ENCODE peak calls at places on chromosomes 4 and X, in seven cellular contexts. L, U, I, J, W, R and O are unnamed samples.

GRCh38 chr4:73871911-73872310 is 2.7 kb downstream of the CXCL1 start:
- DNase-seq in L (no peak), U (no peak), I (no peak), J (no peak), W (no peak), R (no peak), O (no peak)

GRCh38 chr4:76562851-76563803 is 128.1 kb downstream of the SHROOM3 start:
- DNase-seq in L (no peak), U (no peak), I (no peak), J (no peak), W (no peak), R (no peak), O (no peak)

GRCh38 chr4:150862829-150863228 is 152.3 kb downstream of the LRBA start:
- DNase-seq in L (no peak), U (no peak), I (peak), J (no peak), W (no peak), R (no peak), O (no peak)

GRCh38 chrX:39654952-39655351 is 442.8 kb downstream of the BCOR start:
- DNase-seq in L (no peak), U (no peak), I (no peak), J (no peak), W (no peak), R (no peak), O (no peak)

GRCh38 chr4:176186721-176187395 is 8.5 kb downstream of the SPATA4 start:
- DNase-seq in L (no peak), U (no peak), I (no peak), J (no peak), W (no peak), R (no peak), O (no peak)

GRCh38 chr4:92636038-92636825 is 332.5 kb downstream of the GRID2 start:
- DNase-seq in L (no peak), U (no peak), I (peak), J (no peak), W (no peak), R (no peak), O (no peak)

GRCh38 chr4:172088556-172088955 is 275.4 kb downstream of the GALNTL6 start:
- DNase-seq in L (no peak), U (no peak), I (no peak), J (no peak), W (no peak), R (no peak), O (no peak)

GRCh38 chrX:122583526-122583925 is 600.6 kb upstream of the GRIA3 start:
- DNase-seq in L (no peak), U (no peak), I (no peak), J (no peak), W (no peak), R (no peak), O (no peak)

GRCh38 chrX:143940119-143940518 is 56.2 kb downstream of the UBE2NL start:
- DNase-seq in L (no peak), U (no peak), I (no peak), J (no peak), W (no peak), R (no peak), O (no peak)

GRCh38 chr4:121216438-121216837 is 52.3 kb upstream of the TNIP3 start:
- DNase-seq in L (no peak), U (no peak), I (no peak), J (no peak), W (no peak), R (no peak), O (no peak)

GRCh38 chrX:153723351-153724251 is 586 bp downstream of the BCAP31 start:
- DNase-seq in L (peak), U (peak), I (peak), J (peak), W (no peak), R (no peak), O (peak)

GRCh38 chr4:56186808-56187523 is 200.3 kb downstream of the AASDH start:
- DNase-seq in L (no peak), U (no peak), I (no peak), J (no peak), W (no peak), R (no peak), O (no peak)

GRCh38 chr4:7693237-7693608 is 246.4 kb downstream of the AFAP1 start:
- DNase-seq in L (no peak), U (no peak), I (no peak), J (no peak), W (no peak), R (no peak), O (peak)

GRCh38 chr4:188691811-188692210 is 552.6 kb downstream of the TRIML1 start:
- DNase-seq in L (no peak), U (no peak), I (no peak), J (no peak), W (no peak), R (peak), O (no peak)

GRCh38 chr4:36310793-36311192 is 29.4 kb downstream of the DTHD1 start:
- DNase-seq in L (no peak), U (peak), I (peak), J (no peak), W (no peak), R (no peak), O (no peak)

GRCh38 chr4:153759407-153760226 is at the start of gene RNF175:
- DNase-seq in L (no peak), U (peak), I (peak), J (no peak), W (no peak), R (no peak), O (no peak)

GRCh38 chrX:107619836-107620235 is 8.5 kb upstream of the PRPS1 start:
- DNase-seq in L (no peak), U (no peak), I (no peak), J (no peak), W (no peak), R (no peak), O (no peak)

GRCh38 chr4:185592845-185593488 is 57.7 kb upstream of the PDLIM3 start:
- DNase-seq in L (no peak), U (no peak), I (no peak), J (no peak), W (no peak), R (no peak), O (no peak)

GRCh38 chrX:15863944-15864491 is 9.4 kb upstream of the AP1S2 start:
- DNase-seq in L (no peak), U (no peak), I (no peak), J (no peak), W (no peak), R (no peak), O (no peak)

GRCh38 chr4:37680089-37680488 is 6.1 kb downstream of the RELL1 start:
- DNase-seq in L (no peak), U (no peak), I (no peak), J (no peak), W (no peak), R (no peak), O (no peak)

GRCh38 chr4:1767058-1767769 is 25.9 kb upstream of the FGFR3 start:
- DNase-seq in L (no peak), U (no peak), I (peak), J (no peak), W (no peak), R (no peak), O (no peak)

GRCh38 chr4:105710012-105710600 is 1.5 kb downstream of the GSTCD start:
- DNase-seq in L (no peak), U (no peak), I (peak), J (no peak), W (no peak), R (no peak), O (no peak)

GRCh38 chrX:42955349-42955748 is 177.4 kb upstream of the PPP1R2C start:
- DNase-seq in L (no peak), U (no peak), I (no peak), J (no peak), W (no peak), R (no peak), O (no peak)

GRCh38 chr4:75724867-75725724 is 719 bp downstream of the USO1 start:
- DNase-seq in L (peak), U (peak), I (peak), J (peak), W (peak), R (no peak), O (peak)

GRCh38 chr4:168631241-168632151 is 134.6 kb downstream of the PALLD start:
- DNase-seq in L (peak), U (peak), I (peak), J (peak), W (peak), R (no peak), O (peak)

GRCh38 chr4:55435136-55435535 is 39.4 kb downstream of the TMEM165 start:
- DNase-seq in L (no peak), U (no peak), I (no peak), J (no peak), W (no peak), R (no peak), O (no peak)

GRCh38 chrX:19753368-19753767 is 134.0 kb downstream of the SH3KBP1 start:
- DNase-seq in L (no peak), U (no peak), I (no peak), J (no peak), W (no peak), R (no peak), O (no peak)

GRCh38 chr4:41072021-41072777 is 142.1 kb downstream of the APBB2 start:
- DNase-seq in L (no peak), U (no peak), I (no peak), J (no peak), W (no peak), R (no peak), O (no peak)

GRCh38 chr4:170270628-170271027 is 180.9 kb upstream of the AADAT start:
- DNase-seq in L (no peak), U (no peak), I (no peak), J (no peak), W (no peak), R (no peak), O (no peak)

GRCh38 chr4:76198411-76199237 is 15.0 kb downstream of the SCARB2 start:
- DNase-seq in L (no peak), U (no peak), I (peak), J (peak), W (peak), R (no peak), O (peak)

GRCh38 chrX:3181846-3182245 is 140.6 kb downstream of the ARSF start:
- DNase-seq in L (no peak), U (no peak), I (no peak), J (no peak), W (no peak), R (no peak), O (no peak)

GRCh38 chr4:189069782-189070181 is 870.9 kb upstream of the FRG1 start:
- DNase-seq in L (no peak), U (no peak), I (no peak), J (no peak), W (no peak), R (no peak), O (no peak)

GRCh38 chr4:1711055-1711905 is 839 bp downstream of the SLBP start:
- DNase-seq in L (peak), U (no peak), I (peak), J (no peak), W (no peak), R (no peak), O (peak)

GRCh38 chr4:94490437-94490836 is 38.7 kb downstream of the PDLIM5 start:
- DNase-seq in L (no peak), U (no peak), I (no peak), J (no peak), W (no peak), R (no peak), O (no peak)

GRCh38 chr4:88147799-88148217 is 10.6 kb downstream of the ABCG2 start:
- DNase-seq in L (no peak), U (no peak), I (no peak), J (no peak), W (no peak), R (no peak), O (no peak)

GRCh38 chr4:142095886-142096605 is 459.7 kb downstream of the IL15 start:
- DNase-seq in L (no peak), U (no peak), I (peak), J (peak), W (peak), R (peak), O (no peak)

GRCh38 chr4:97309111-97309510 is 834.2 kb downstream of the STPG2 start:
- DNase-seq in L (no peak), U (no peak), I (no peak), J (no peak), W (no peak), R (no peak), O (no peak)

GRCh38 chrX:47649302-47649701 is 1.1 kb downstream of the ELK1 start:
- DNase-seq in L (no peak), U (no peak), I (no peak), J (no peak), W (no peak), R (no peak), O (no peak)
- H3K4me3 ChIP-seq in L (peak), U (no peak), I (peak), J (peak), W (peak), R (peak), O (peak)

DNA sequence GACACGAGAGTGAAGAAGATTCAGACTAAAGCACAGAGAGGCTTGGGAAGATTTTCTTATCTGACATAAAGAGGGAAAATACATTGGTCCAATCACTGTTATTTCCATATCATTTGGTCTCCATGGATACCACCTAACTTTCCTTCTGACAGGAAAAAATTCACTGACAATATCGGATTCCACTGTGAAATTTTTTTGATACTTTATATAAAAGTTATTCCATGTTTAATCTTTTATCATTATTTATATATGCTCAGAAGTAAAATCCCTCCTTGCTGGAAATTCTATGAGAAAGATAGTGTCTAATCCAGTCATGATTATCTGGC is 3.6 kb downstream of the IRF2 start:
- DNase-seq in L (no peak), U (no peak), I (no peak), J (no peak), W (no peak), R (no peak), O (no peak)
- H3K4me3 ChIP-seq in L (no peak), U (no peak), I (no peak), J (no peak), W (no peak), R (no peak), O (no peak)

DNA sequence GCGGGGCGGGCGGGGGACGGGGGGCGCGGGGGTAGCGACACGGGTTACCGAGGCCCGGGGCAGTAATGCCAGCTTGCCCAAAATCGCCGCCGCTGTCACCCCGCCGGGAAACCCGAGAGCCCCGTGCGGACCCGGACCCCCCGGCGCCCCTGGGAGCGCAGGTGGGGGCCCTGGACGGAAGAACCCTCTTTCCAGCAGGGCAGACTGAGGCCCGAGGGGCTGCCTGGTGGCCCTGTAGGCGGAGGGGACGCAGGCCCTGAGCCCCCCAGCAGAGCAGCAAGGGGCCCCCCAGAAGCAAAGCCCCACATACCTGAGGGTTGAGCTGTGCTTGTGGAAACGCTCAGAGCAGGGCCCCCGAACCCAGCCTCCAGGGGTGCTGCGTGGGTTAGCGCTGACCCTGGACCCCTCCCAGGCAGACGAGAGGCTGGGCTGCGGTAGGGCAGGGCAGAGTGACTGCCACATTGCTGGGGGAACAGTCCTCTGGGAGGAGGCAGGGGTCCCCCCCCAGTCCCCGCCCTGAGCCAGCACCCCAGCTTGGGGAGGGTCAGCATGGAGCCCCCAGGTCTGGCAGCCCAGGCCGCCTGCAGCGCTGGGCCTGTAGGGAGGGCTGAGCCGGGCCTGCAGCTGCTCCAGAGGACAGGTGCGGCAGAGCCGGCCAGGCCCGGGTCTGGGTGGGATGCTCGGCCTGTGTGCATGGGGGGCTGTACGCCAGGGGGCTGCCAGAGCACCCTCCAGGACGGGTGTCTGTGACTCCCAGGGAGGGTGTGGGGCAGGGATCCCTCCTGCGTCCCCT is 646 bp downstream of the DOK7 start:
- DNase-seq in L (peak), U (no peak), I (no peak), J (no peak), W (no peak), R (no peak), O (no peak)
- H3K4me3 ChIP-seq in L (peak), U (peak), I (no peak), J (peak), W (no peak), R (no peak), O (peak)

DNA sequence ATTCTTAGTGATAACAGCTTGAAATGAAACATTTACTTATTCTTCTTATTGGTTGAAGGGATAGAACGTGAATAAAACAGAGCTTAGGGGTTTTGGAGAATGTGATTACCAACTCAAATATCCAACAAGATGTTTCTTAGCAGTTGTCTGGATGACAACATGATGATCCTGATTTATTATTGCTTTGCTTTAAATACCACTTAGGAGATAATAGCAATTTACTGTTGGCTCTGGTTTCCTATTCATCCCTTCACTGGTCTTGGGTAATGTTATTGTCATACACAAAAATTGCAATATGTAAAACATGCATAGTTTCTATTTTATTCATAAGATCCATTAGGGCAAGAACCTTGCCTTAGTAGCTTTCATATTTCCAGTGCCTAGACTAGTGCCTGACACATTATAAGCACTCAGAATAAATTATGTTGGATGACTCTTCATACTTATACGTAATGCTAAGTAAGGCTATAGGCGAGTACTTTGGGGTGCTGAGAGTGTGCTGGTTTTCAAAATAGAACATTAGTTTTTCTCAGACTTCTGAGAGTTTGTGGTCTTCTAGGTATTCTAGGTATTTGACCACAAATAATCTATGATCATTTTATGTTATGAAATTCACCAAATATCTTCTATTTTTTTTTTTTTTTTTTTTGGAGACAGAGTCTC is 58.6 kb upstream of the PGRMC2 start:
- DNase-seq in L (no peak), U (no peak), I (no peak), J (no peak), W (no peak), R (no peak), O (no peak)
- H3K4me3 ChIP-seq in L (no peak), U (no peak), I (no peak), J (no peak), W (no peak), R (no peak), O (no peak)

GRCh38 chr4:130648570-130648969 is 1552.6 kb downstream of the C4orf33 start:
- DNase-seq in L (no peak), U (no peak), I (no peak), J (no peak), W (no peak), R (no peak), O (no peak)
- H3K4me3 ChIP-seq in L (peak), U (no peak), I (no peak), J (no peak), W (no peak), R (no peak), O (no peak)

GRCh38 chr4:161823450-161823849 is 340.4 kb downstream of the FSTL5 start:
- DNase-seq in L (no peak), U (peak), I (no peak), J (no peak), W (no peak), R (no peak), O (no peak)
- H3K4me3 ChIP-seq in L (no peak), U (no peak), I (no peak), J (no peak), W (no peak), R (no peak), O (no peak)

DNA sequence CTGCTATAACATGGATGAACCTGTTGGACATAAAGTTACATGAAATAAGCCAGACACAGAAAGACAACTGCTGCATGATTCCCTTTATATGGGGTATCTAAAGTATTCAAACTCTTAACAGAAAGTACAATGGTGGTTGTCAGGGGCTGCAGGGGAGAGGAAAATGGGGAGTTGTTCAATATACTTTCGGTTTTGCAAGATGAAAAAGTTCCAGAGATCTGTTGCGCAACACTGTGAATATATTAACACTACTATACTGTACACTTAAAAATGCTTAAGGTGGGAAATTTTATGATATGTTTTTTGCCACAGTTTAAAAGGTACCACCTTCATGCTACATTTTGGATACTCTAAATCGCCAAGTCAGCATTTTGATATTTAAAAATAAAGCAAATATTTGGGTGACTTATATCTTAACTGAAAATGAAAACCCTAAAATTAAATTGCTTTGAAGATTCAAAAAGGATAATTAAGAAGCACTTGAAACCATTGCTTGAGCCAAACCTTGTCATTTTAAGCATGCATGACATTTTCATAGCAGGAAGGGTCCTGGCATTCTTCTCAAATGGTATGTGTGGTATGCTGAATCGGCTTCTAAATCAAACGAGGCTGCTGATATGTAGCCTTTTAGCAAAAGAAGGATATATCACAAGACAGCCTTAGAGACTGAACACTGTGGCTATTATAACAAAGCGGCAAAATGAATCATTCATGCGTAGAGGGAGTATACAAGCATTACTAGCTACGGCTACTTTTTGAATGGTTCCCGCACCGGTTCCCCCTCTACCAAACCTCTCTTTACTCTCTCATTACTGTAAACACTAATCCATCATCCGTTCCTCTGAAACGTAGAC is 607.1 kb upstream of the DIPK2B start:
- DNase-seq in L (no peak), U (no peak), I (peak), J (no peak), W (peak), R (peak), O (no peak)
- H3K4me3 ChIP-seq in L (no peak), U (no peak), I (peak), J (no peak), W (no peak), R (no peak), O (peak)

DNA sequence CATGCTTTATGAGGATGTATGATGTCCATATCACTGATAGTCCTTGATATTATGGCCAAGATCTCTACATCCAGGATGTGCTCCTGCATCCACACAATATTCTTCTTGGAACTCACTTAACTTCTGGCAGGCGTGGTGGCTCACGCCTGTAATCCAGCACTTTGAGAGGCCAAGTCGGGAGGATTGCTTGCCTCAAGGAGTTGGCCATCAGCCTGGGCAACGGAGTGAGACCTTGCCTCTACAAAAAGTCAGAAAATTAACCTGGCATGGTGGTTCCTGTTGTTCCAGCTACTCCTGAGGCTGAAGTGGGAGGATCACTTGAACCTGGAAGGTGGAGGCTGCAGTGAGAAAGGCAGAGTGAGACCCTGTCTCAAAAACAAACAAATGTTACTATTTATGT is 2.3 kb upstream of the HNRNPD start:
- DNase-seq in L (no peak), U (peak), I (no peak), J (no peak), W (no peak), R (no peak), O (no peak)
- H3K4me3 ChIP-seq in L (no peak), U (no peak), I (peak), J (no peak), W (no peak), R (no peak), O (no peak)